ENCODE peak calls at places on chromosomes 16 and 17, in eight cellular contexts. T is PC-3, E is AG10803, I is K562, H is GM23338, C is body of pancreas, K is GM10248, G is IMR-90. N is an unnamed sample.

GRCh38 chr16:74455213-74455612 is 33.9 kb upstream of the CLEC18B start:
- DNase-seq in T (no peak), E (peak; percentile 28), I (no peak), H (no peak), C (no peak), K (no peak), G (peak; percentile 40), N (no peak)

GRCh38 chr16:81697886-81698635 is 81.0 kb upstream of the PLCG2 start:
- DNase-seq in T (no peak), E (no peak), I (no peak), H (no peak), C (peak; percentile 47), K (no peak), G (no peak), N (no peak)

GRCh38 chr16:68508013-68508412 is 31.1 kb upstream of the ZFP90 start:
- DNase-seq in T (no peak), E (no peak), I (no peak), H (no peak), C (no peak), K (no peak), G (no peak), N (no peak)

GRCh38 chr17:27408891-27409290 is 47.4 kb upstream of the KSR1 start:
- DNase-seq in T (no peak), E (peak; percentile 22), I (no peak), H (no peak), C (no peak), K (no peak), G (peak; percentile 38), N (peak; percentile 39)

GRCh38 chr16:88494335-88495154 is 41.5 kb downstream of the ZFPM1 start:
- DNase-seq in T (no peak), E (no peak), I (peak; percentile 87), H (no peak), C (no peak), K (no peak), G (no peak), N (no peak)

GRCh38 chr16:2524339-2524938 is 4.3 kb downstream of the AMDHD2 start:
- DNase-seq in T (no peak), E (no peak), I (no peak), H (no peak), C (no peak), K (no peak), G (no peak), N (no peak)

GRCh38 chr16:8712589-8713361 is 38.4 kb downstream of the ABAT start:
- DNase-seq in T (no peak), E (no peak), I (no peak), H (peak; percentile 82), C (peak; percentile 23), K (no peak), G (no peak), N (peak; percentile 74)

GRCh38 chr17:81161972-81162371 is 3.3 kb upstream of the PVALEF start:
- DNase-seq in T (no peak), E (no peak), I (no peak), H (no peak), C (no peak), K (no peak), G (no peak), N (no peak)

GRCh38 chr17:40480501-40481003 is 20.9 kb downstream of the TNS4 start:
- DNase-seq in T (peak; percentile 34), E (peak; percentile 78), I (no peak), H (no peak), C (no peak), K (peak; percentile 69), G (no peak), N (no peak)

GRCh38 chr17:13888043-13888442 is 181.3 kb upstream of the COX10 start:
- DNase-seq in T (peak; percentile 16), E (peak; percentile 33), I (no peak), H (no peak), C (peak; percentile 29), K (no peak), G (peak; percentile 35), N (no peak)

GRCh38 chr17:48045270-48046001 is 2.7 kb upstream of the NFE2L1 start:
- DNase-seq in T (peak; percentile 51), E (no peak), I (peak; percentile 37), H (no peak), C (peak; percentile 78), K (no peak), G (no peak), N (no peak)

GRCh38 chr16:31138621-31139578 is 3.4 kb upstream of the PRSS8 start:
- DNase-seq in T (peak; percentile 85), E (peak; percentile 63), I (no peak), H (peak; percentile 69), C (peak; percentile 94), K (no peak), G (peak; percentile 70), N (no peak)

GRCh38 chr17:51848451-51848850 is 310.1 kb downstream of the CA10 start:
- DNase-seq in T (peak; percentile 96), E (no peak), I (no peak), H (no peak), C (no peak), K (no peak), G (no peak), N (no peak)

GRCh38 chr17:7855643-7856080 is 796 bp downstream of the TMEM88 start:
- DNase-seq in T (no peak), E (no peak), I (no peak), H (no peak), C (no peak), K (no peak), G (no peak), N (no peak)

GRCh38 chr17:7856840-7857723 is at the start of gene NAA38:
- DNase-seq in T (peak; percentile 97), E (peak; percentile 100), I (peak; percentile 88), H (peak; percentile 100), C (peak; percentile 98), K (peak; percentile 93), G (peak; percentile 100), N (peak; percentile 95)

GRCh38 chr17:7857724-7858486 is at the start of gene CYB5D1:
- DNase-seq in T (peak; percentile 90), E (peak; percentile 93), I (peak; percentile 69), H (peak; percentile 95), C (peak; percentile 95), K (peak; percentile 80), G (peak; percentile 93), N (peak; percentile 85)

GRCh38 chr17:7854851-7855642 is at the start of gene TMEM88:
- DNase-seq in T (no peak), E (no peak), I (no peak), H (peak; percentile 83), C (no peak), K (no peak), G (no peak), N (peak; percentile 72)

DNA sequence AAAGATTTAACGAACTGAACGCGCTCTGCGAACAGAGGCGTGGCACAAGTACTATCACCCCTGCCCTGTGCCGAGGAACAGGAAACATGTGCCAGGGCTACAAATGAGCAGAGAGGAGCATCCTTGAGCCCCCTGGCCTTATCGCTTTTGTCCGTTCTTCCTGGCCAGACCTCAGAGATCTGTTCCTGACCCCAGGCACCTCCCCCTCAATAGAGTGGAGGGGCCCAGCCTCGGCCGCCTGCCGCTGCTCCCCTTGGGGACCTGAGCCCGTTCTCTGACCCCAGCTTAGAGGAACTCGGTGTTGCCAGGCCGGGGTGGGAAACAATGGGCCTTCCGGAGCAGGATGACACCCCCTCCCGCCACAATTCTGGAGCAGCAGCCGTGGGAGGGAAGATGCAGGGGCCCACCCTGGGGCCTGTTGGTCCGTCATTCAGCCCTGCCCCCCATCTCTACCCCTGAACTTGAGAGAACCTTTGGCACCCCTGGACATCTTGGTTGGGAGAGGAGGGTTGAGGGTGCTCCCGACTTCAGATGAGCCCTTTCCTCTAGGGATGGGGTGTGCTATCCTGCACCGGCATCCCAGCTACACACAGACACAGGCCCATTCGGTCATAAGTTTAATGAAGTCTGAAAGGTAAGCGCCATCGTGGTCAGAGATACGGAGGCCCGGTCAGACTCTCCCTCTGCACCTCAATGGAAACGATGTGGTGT is 1.1 kb downstream of the NAA38 start:
- DNase-seq in T (peak; percentile 59), E (peak; percentile 20), I (peak; percentile 19), H (no peak), C (peak; percentile 39), K (no peak), G (no peak), N (peak; percentile 69)
- TF ChIP-seq CTCF in T (no peak), E (no peak), I (no peak), H (no peak), C (no peak), K (no peak), G (no peak), N (no peak)

GRCh38 chr16:13378151-13378550 is 476.8 kb downstream of the SHISA9 start:
- DNase-seq in T (no peak), E (peak; percentile 20), I (no peak), H (no peak), C (no peak), K (no peak), G (no peak), N (no peak)
- TF ChIP-seq CTCF in T (no peak), E (no peak), I (no peak), H (no peak), C (no peak), K (no peak), G (no peak), N (no peak)

DNA sequence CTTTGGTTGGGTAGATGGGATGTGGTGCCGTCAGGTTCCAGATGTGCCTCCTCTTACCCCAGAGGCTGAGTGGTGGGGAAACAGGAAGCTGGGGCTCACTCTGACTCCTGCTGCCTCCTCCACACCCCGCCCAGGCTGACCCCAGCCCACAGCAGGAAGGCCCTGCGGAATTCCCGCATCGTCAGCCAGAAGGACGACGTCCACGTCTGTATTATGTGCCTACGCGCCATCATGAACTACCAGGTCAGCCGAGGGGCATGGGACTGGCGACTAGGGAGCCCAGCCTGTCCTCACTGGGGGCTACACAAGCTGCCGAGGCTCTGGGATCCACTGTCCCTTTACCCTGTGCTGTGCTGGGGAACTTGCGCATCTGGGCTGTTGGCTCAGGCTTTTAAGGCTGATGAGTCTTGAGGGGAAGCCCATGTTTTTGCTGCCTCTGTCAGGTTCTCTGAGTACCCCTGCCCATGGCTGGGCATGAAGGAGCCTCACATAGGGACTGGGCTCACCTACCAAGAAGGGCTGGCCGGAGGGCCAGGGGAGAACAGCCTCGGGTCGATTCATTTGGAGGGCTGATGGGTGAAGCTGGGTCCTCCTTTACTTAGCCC is 14.4 kb downstream of the FMNL1 start:
- DNase-seq in T (no peak), E (no peak), I (no peak), H (no peak), C (no peak), K (no peak), G (no peak), N (no peak)
- TF ChIP-seq CTCF in T (peak; percentile 43), E (no peak), I (no peak), H (no peak), C (no peak), K (no peak), G (no peak), N (peak; percentile 59)

GRCh38 chr16:84225571-84225970 is 14.2 kb downstream of the KCNG4 start:
- DNase-seq in T (no peak), E (no peak), I (no peak), H (no peak), C (no peak), K (no peak), G (no peak), N (no peak)

GRCh38 chr16:84227548-84227947 is 12.3 kb downstream of the KCNG4 start:
- DNase-seq in T (no peak), E (no peak), I (no peak), H (no peak), C (no peak), K (no peak), G (no peak), N (no peak)

GRCh38 chr16:84229421-84229820 is 10.4 kb downstream of the KCNG4 start:
- DNase-seq in T (no peak), E (no peak), I (no peak), H (no peak), C (no peak), K (no peak), G (no peak), N (no peak)

GRCh38 chr16:84226026-84226425 is 13.8 kb downstream of the KCNG4 start:
- DNase-seq in T (no peak), E (peak; percentile 17), I (no peak), H (no peak), C (no peak), K (no peak), G (no peak), N (no peak)

GRCh38 chr16:84228321-84228838 is 11.4 kb downstream of the KCNG4 start:
- DNase-seq in T (peak; percentile 77), E (peak; percentile 83), I (peak; percentile 86), H (peak; percentile 54), C (peak; percentile 41), K (no peak), G (peak; percentile 89), N (no peak)
- TF ChIP-seq CTCF in T (no peak), E (no peak), I (no peak), H (no peak), C (no peak), K (no peak), G (no peak), N (no peak)